ENCODE peak calls at places on chromosomes 3 and 15, in ten cellular contexts. G, E, N, X, A, F, H, L, S and I are unnamed samples.

GRCh38 chr15:57591822-57592367 is at the start of gene MYZAP:
- DNase-seq in G (peak; percentile 50), F (peak; percentile 43), X (no peak), L (peak; percentile 94), N (no peak), H (peak; percentile 39), S (peak; percentile 82), A (peak; percentile 32), E (peak; percentile 52), I (peak; percentile 29)

GRCh38 chr3:64680334-64680733 is 7.5 kb downstream of the ADAMTS9 start:
- DNase-seq in L (no peak), F (no peak), H (no peak), G (no peak), A (no peak), N (no peak), E (no peak), X (no peak), S (no peak), I (no peak)

GRCh38 chr3:108388136-108389132 is 92.1 kb downstream of the HHLA2 start:
- DNase-seq in E (no peak), S (no peak), X (no peak), F (no peak), A (no peak), G (no peak), N (no peak), L (no peak), H (no peak), I (no peak)

GRCh38 chr15:31089361-31090047 is 12.0 kb downstream of the TRPM1 start:
- DNase-seq in H (no peak), A (no peak), S (no peak), E (peak; percentile 55), X (no peak), F (no peak), N (no peak), L (no peak), G (no peak), I (no peak)

GRCh38 chr3:140580746-140581145 is 97.1 kb upstream of the TRIM42 start:
- DNase-seq in N (no peak), F (no peak), E (no peak), S (no peak), A (no peak), H (no peak), L (no peak), G (no peak), X (no peak), I (no peak)

GRCh38 chr3:44476963-44477311 is 533 bp downstream of the ZNF445 start:
- DNase-seq in N (no peak), X (no peak), G (no peak), E (no peak), L (no peak), F (no peak), A (no peak), S (no peak), H (no peak), I (no peak)

GRCh38 chr15:66484539-66485112 is 12.9 kb downstream of the SNAPC5 start:
- DNase-seq in S (no peak), F (no peak), N (no peak), A (no peak), G (no peak), L (no peak), H (no peak), X (no peak), E (no peak), I (no peak)

GRCh38 chr3:69541823-69542264 is 156.0 kb upstream of the FRMD4B start:
- DNase-seq in A (no peak), N (no peak), E (no peak), F (peak; percentile 11), G (no peak), S (peak; percentile 66), X (no peak), L (peak; percentile 84), H (peak; percentile 23), I (peak; percentile 21)

GRCh38 chr3:24521306-24522154 is 26.9 kb upstream of the THRB start:
- DNase-seq in X (no peak), E (peak; percentile 67), A (no peak), N (peak; percentile 28), S (peak; percentile 87), H (peak; percentile 51), L (peak; percentile 92), G (no peak), F (no peak), I (peak; percentile 12)
- TF ChIP-seq POLR2A in X (no peak), E (no peak), A (no peak), N (no peak), S (no peak), H (no peak), L (no peak), G (no peak), F (no peak), I (peak; percentile 45)

DNA sequence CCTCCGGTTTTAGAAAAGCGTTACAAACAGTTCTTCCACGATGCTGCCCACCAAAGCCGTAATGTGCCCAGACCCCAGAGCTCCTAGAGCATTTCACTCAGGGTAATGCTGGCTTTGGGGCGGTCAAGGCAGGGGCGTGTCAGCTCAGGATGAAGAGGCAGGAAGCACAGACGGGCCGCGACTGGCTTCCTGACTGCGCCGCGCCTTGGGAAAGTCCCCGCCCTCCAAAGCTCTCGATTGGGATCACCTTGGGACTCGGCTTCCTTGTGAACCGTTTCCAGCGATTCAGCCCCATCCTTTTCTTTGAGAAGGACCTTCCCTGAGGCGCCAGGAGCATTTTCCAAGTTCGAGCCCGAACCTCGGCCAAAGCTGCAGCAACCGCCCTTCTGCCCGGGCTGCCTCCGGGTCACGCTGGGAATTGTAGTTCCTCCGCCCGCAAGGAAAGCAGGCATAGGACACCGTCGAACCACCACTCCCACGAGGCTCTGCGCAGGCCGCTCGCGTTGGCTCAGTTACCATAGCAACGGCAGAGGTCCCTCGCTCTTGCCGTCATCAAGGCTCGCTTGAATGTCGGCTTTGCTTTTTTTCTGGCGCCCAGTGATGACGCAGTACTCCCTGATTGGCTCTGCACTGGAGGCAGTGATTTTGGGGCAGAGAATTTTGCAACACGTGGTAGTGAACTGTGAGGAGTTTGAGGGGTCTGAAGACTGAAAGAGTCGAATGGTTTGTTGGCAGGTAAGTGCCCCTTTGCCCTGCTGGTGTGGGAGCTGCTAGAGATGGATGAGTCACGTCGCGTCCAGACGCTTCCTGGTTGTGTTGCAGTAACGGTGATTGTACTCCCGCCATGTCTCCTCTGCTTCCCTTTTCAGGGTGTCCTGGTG is at the start of the genes CCDC191 and QTRT2:
- DNase-seq in H (peak; percentile 99), G (peak; percentile 82), N (peak; percentile 99), X (peak; percentile 99), E (peak; percentile 98), S (peak; percentile 98), F (peak; percentile 69), L (peak; percentile 93), A (peak; percentile 68), I (peak; percentile 99)
- TF ChIP-seq POLR2A in H (no peak), G (peak; percentile 33), N (peak; percentile 71), X (no peak), E (no peak), S (peak; percentile 39), F (peak; percentile 43), L (no peak), A (peak; percentile 66), I (peak; percentile 54)

GRCh38 chr15:92829875-92830274 is 70.2 kb upstream of the CHD2 start:
- DNase-seq in G (no peak), H (no peak), F (no peak), L (no peak), E (no peak), N (no peak), X (no peak), A (no peak), S (no peak), I (no peak)

GRCh38 chr15:92832992-92833438 is 67.1 kb upstream of the CHD2 start:
- DNase-seq in F (no peak), L (no peak), X (peak; percentile 59), G (no peak), S (no peak), H (no peak), E (no peak), N (no peak), A (no peak), I (no peak)

GRCh38 chr15:92833493-92834271 is 66.4 kb upstream of the CHD2 start:
- DNase-seq in N (no peak), S (no peak), F (no peak), A (no peak), X (no peak), G (no peak), H (no peak), L (no peak), E (no peak), I (no peak)

GRCh38 chr15:92831459-92832229 is 68.5 kb upstream of the CHD2 start:
- DNase-seq in G (peak; percentile 54), F (peak; percentile 67), X (peak; percentile 95), N (peak; percentile 95), A (peak; percentile 54), E (peak; percentile 81), H (peak; percentile 91), S (peak; percentile 94), L (peak; percentile 90), I (peak; percentile 94)
- TF ChIP-seq POLR2A in G (peak; percentile 37), F (peak; percentile 83), X (peak; percentile 42), N (peak; percentile 60), A (peak; percentile 90), E (peak; percentile 87), H (peak; percentile 75), S (peak; percentile 95), L (no peak), I (peak; percentile 89)

GRCh38 chr3:175893566-175893965 is 1034.4 kb downstream of the NAALADL2 start:
- DNase-seq in G (no peak), N (no peak), X (no peak), E (no peak), A (no peak), H (no peak), F (no peak), L (no peak), S (no peak), I (no peak)

GRCh38 chr3:175895731-175896130 is 1036.6 kb downstream of the NAALADL2 start:
- DNase-seq in F (no peak), S (no peak), E (no peak), L (no peak), H (no peak), X (no peak), A (no peak), N (no peak), G (no peak), I (no peak)

GRCh38 chr3:175898194-175898593 is 1039.1 kb downstream of the NAALADL2 start:
- DNase-seq in G (no peak), H (no peak), F (no peak), S (no peak), A (no peak), E (no peak), N (no peak), X (no peak), L (no peak), I (no peak)

GRCh38 chr3:175896655-175897054 is 1037.5 kb downstream of the NAALADL2 start:
- DNase-seq in N (no peak), S (no peak), F (no peak), L (no peak), H (no peak), A (no peak), E (no peak), G (no peak), X (no peak), I (no peak)
- TF ChIP-seq POLR2A in N (no peak), S (no peak), F (no peak), L (no peak), H (no peak), A (no peak), E (no peak), G (no peak), X (no peak), I (no peak)